ENCODE peak calls at places on chromosomes 3 and 15, in four cellular contexts. Q is IMR-90, Y is mesenchymal stem cell, H is neuronal stem cell. N is an unnamed sample.

GRCh38 chr15:79593119-79593869 is 161.2 kb downstream of the MINAR1 start:
- DNase-seq in Q (peak), Y (no peak), H (no peak), N (peak)

GRCh38 chr3:191882289-191882688 is 421.3 kb downstream of the PYDC2 start:
- DNase-seq in Q (no peak), Y (no peak), H (no peak), N (peak)

GRCh38 chr3:99892332-99892731 is 74.7 kb downstream of the CMSS1 start:
- DNase-seq in Q (no peak), Y (no peak), H (no peak), N (no peak)

GRCh38 chr3:196208942-196209695 is 2.1 kb downstream of the ZDHHC19 start:
- DNase-seq in Q (no peak), Y (no peak), H (no peak), N (no peak)

GRCh38 chr3:8793242-8793641 is 23.8 kb upstream of the OXTR start:
- DNase-seq in Q (peak), Y (peak), H (no peak), N (peak)

GRCh38 chr3:47961815-47962606 is 54.2 kb downstream of the MAP4 start:
- DNase-seq in Q (no peak), Y (peak), H (no peak), N (no peak)

GRCh38 chr3:129439381-129439816 is 349 bp downstream of the MBD4 start:
- DNase-seq in Q (no peak), Y (peak), H (no peak), N (no peak)

GRCh38 chr15:34047893-34048775 is 9.1 kb upstream of the AVEN start:
- DNase-seq in Q (no peak), Y (peak), H (no peak), N (peak)

GRCh38 chr15:69719527-69719926 is 266.9 kb downstream of the RPLP1 start:
- DNase-seq in Q (no peak), Y (peak), H (no peak), N (no peak)

GRCh38 chr3:53938645-53939044 is 47.0 kb upstream of the SELENOK start:
- DNase-seq in Q (peak), Y (peak), H (peak), N (peak)

GRCh38 chr15:83775738-83776137 is 121.8 kb downstream of the ADAMTSL3 start:
- DNase-seq in Q (no peak), Y (no peak), H (no peak), N (no peak)

GRCh38 chr3:157460253-157460652 is 23.6 kb downstream of the PTX3 start:
- DNase-seq in Q (peak), Y (no peak), H (no peak), N (no peak)

GRCh38 chr3:122560680-122561079 is 3.4 kb downstream of the PARP9 start:
- DNase-seq in Q (peak), Y (peak), H (no peak), N (peak)

GRCh38 chr3:188231454-188231853 is 77.5 kb downstream of the LPP start:
- DNase-seq in Q (no peak), Y (no peak), H (no peak), N (no peak)

GRCh38 chr3:24343084-24343783 is 151.4 kb downstream of the THRB start:
- DNase-seq in Q (peak), Y (peak), H (no peak), N (no peak)

GRCh38 chr3:66453525-66454463 is 47.0 kb downstream of the LRIG1 start:
- DNase-seq in Q (no peak), Y (no peak), H (no peak), N (no peak)

GRCh38 chr15:31378363-31378903 is 51.8 kb downstream of the KLF13 start:
- DNase-seq in Q (no peak), Y (no peak), H (no peak), N (no peak)

GRCh38 chr3:147393261-147393964 is 12.9 kb downstream of the ZIC4 start:
- DNase-seq in Q (no peak), Y (no peak), H (no peak), N (no peak)

GRCh38 chr3:31562525-31562924 is 29.8 kb downstream of the STT3B start:
- DNase-seq in Q (no peak), Y (no peak), H (no peak), N (peak)

GRCh38 chr15:90818251-90819210 is 49.9 kb upstream of the FURIN start:
- DNase-seq in Q (no peak), Y (no peak), H (no peak), N (no peak)

GRCh38 chr3:193894121-193894863 is 241.7 kb upstream of the HES1 start:
- DNase-seq in Q (no peak), Y (no peak), H (no peak), N (peak)

GRCh38 chr15:41894791-41895463 is 1.1 kb upstream of the SPTBN5 start:
- DNase-seq in Q (peak), Y (peak), H (no peak), N (no peak)

GRCh38 chr3:50297896-50298725 is 1.1 kb downstream of the HYAL3 start:
- DNase-seq in Q (no peak), Y (peak), H (no peak), N (no peak)

GRCh38 chr3:197501879-197502620 is 53.7 kb downstream of the BDH1 start:
- DNase-seq in Q (peak), Y (peak), H (peak), N (peak)

GRCh38 chr3:197541756-197542539 is 13.8 kb downstream of the BDH1 start:
- DNase-seq in Q (peak), Y (peak), H (peak), N (no peak)

DNA sequence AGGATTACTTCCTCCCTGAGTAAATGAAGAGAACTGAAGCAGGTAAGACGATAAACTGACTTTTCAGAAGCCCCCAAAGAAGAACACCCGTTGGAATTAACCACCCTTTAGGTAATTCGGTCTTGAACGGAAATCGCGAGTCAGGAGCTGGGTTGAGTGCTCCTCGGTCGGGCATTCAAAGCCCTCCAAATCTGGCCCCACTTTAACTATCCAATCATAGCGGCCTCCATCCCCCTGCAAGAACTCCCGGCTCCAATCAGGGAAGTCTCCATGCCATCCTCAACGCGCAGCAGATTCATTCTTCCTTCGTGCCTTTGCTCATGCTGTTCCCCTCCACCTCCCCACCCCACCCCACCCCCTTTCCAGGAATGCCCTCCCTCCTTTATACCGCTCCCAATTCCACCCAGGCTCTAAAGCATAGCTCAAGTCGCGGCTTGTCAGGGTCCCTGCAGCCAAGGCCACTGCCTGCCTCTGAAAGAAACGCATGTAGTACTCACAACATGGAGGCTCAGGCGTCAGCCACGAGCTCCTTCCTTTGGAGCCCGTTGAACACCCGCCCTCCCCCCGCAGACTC is 645 bp upstream of the RFX7 start:
- DNase-seq in Q (peak), Y (peak), H (peak), N (peak)
- H3K14ac ChIP-seq in Q (peak), Y (no peak), H (no peak), N (peak)

GRCh38 chr3:70603103-70603502 is 290.7 kb upstream of the MDFIC2 start:
- DNase-seq in Q (no peak), Y (no peak), H (no peak), N (no peak)

GRCh38 chr3:70614111-70614510 is 301.7 kb upstream of the MDFIC2 start:
- DNase-seq in Q (no peak), Y (no peak), H (no peak), N (no peak)

GRCh38 chr3:70606018-70606417 is 293.6 kb upstream of the MDFIC2 start:
- DNase-seq in Q (no peak), Y (no peak), H (no peak), N (no peak)

GRCh38 chr3:70612920-70613319 is 300.5 kb upstream of the MDFIC2 start:
- DNase-seq in Q (no peak), Y (no peak), H (no peak), N (no peak)

DNA sequence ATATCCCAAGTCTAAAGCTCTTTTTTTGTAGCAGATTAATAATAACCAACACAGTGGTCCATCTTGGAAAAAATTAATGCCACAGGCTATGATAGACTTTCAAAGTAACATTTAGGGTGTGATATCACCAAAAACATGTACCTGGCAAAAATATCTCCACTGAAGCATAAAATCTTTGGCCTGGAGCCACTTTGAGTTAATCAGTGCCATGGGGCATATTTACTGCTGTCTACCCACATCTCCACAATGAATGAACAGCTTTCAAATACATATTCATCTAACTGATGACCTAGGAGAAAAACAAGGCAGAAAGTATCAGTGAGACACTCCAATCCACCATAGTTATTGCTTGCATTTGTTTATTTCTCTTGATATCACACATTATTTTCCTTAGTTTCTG is 296.0 kb upstream of the MDFIC2 start:
- DNase-seq in Q (no peak), Y (no peak), H (no peak), N (no peak)
- H3K14ac ChIP-seq in Q (no peak), Y (no peak), H (no peak), N (no peak)

GRCh38 chr15:97995881-97996603 is 35.5 kb downstream of the ARRDC4 start:
- DNase-seq in Q (no peak), Y (peak), H (no peak), N (peak)

GRCh38 chr15:97991972-97992541 is 31.6 kb downstream of the ARRDC4 start:
- DNase-seq in Q (no peak), Y (no peak), H (no peak), N (no peak)

GRCh38 chr15:97992831-97993230 is 32.3 kb downstream of the ARRDC4 start:
- DNase-seq in Q (no peak), Y (no peak), H (no peak), N (no peak)

GRCh38 chr15:97993310-97993738 is 32.8 kb downstream of the ARRDC4 start:
- DNase-seq in Q (no peak), Y (no peak), H (no peak), N (peak)

DNA sequence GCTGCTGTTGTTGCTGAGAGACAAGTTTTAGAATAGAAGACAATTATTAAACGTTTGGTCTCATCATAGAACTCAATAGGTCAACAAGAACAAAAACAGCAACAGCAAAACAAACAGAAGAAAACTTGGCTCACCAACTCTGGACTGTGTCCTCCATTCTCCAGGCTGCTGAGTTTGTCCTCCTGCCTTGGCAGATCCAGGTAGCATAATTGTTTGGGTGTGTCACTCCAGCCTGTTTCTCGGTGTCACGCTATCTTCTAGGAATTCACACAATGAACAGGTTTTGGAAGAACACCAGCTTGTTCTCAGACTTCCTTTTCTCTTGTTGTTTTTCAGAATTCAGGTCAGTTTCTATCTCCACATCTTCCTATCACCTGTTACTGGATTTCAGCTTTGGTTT is 34.7 kb downstream of the ARRDC4 start:
- DNase-seq in Q (no peak), Y (no peak), H (no peak), N (peak)
- H3K14ac ChIP-seq in Q (no peak), Y (no peak), H (no peak), N (no peak)

DNA sequence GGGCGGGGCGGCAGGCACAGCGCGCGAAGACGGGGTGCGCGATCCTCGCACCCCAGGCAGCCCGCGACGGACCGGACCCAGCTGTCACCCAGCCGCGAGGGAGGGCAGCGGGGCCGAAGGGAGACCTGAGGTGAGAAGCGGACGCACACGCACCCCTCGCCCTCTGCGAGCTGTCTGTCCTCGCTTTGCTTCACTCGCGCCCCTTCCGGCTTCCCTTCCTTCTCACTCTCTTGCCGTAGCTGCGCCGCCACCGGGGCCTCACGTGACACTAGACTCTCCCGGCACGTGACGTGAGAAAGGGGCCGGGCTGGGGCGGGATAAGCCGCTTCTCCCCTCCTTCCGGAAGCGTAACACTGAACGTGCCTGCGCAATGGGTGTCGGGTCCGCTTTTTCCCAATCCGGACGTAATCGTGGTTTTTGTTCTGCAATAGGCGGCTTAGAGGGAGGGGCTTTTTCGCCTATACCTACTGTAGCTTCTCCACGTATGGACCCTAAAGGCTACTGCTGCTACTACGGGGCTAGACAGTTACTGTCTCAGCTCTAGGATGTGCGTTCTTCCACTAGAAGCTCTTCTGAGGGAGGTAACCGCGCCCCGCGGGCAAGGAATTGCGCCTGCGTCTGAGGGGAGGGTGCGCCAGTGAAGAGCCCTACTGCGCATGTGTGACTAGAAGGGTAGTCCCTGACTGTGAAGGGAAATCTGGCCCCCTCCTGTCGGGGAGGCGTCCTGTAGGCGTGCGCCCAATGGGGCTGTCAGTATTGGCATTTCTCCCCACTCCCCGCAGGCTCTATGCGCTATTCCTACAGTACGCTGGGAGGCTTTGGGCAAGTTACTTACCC is at the start of the genes ATG3 and SLC35A5:
- DNase-seq in Q (peak), Y (peak), H (peak), N (peak)
- H3K14ac ChIP-seq in Q (peak), Y (peak), H (peak), N (peak)

N was measured in trophoblast cell.